ENCODE peak calls at places on chromosome 15, in four cellular contexts. S is activated gamma-delta T cell treated with Interleukin-2 at 50 U/mL for 16 hours; R is activated CD4-positive, alpha-beta T cell treated with anti-CD3 and anti-CD28 coated beads, Interleukin-2, amount 10 ng/mL, durations not matched to agents 7 days and 5 days; B is NCI-H2081 treated with DMSO at 0.1 percent for 48 hours. J is an unnamed sample.

GRCh38 chr15:99257107-99257750 is 5.9 kb downstream of the LRRC28 start:
- DNase-seq in B (no peak), R (no peak), S (no peak), J (no peak)

GRCh38 chr15:64732156-64732860 is 43.1 kb downstream of the RBPMS2 start:
- DNase-seq in S (no peak), R (no peak), B (no peak), J (no peak)

GRCh38 chr15:82951472-82952155 is 906 bp downstream of the HOMER2 start:
- DNase-seq in R (no peak), S (no peak), B (no peak), J (no peak)

GRCh38 chr15:48358229-48358641 is 27.0 kb downstream of the DUT start:
- DNase-seq in B (no peak), R (no peak), S (no peak), J (no peak)

GRCh38 chr15:85494035-85494793 is 113.8 kb downstream of the AKAP13 start:
- DNase-seq in B (no peak), R (no peak), S (no peak), J (no peak)

GRCh38 chr15:79918278-79918677 is 21.5 kb upstream of the MTHFS start:
- DNase-seq in S (no peak), R (no peak), B (no peak), J (no peak)

GRCh38 chr15:85000189-85000864 is 18.7 kb downstream of the PDE8A start:
- DNase-seq in S (no peak), R (no peak), B (no peak), J (no peak)

GRCh38 chr15:57969355-57969754 is 96.2 kb downstream of the ALDH1A2 start:
- DNase-seq in R (no peak), S (no peak), B (no peak), J (no peak)

GRCh38 chr15:66617137-66618090 is 51.6 kb upstream of the LCTL start:
- DNase-seq in S (no peak), R (no peak), B (no peak), J (no peak)

GRCh38 chr15:71638876-71639275 is 171.5 kb upstream of the NR2E3 start:
- DNase-seq in S (no peak), R (no peak), B (no peak), J (no peak)

GRCh38 chr15:99504071-99504822 is 61.5 kb upstream of the MEF2A start:
- DNase-seq in B (no peak), R (no peak), S (no peak), J (no peak)

GRCh38 chr15:52440414-52440813 is 88.3 kb downstream of the MYO5A start:
- DNase-seq in S (no peak), B (no peak), R (no peak), J (no peak)

GRCh38 chr15:71651750-71652186 is 158.6 kb upstream of the NR2E3 start:
- DNase-seq in S (no peak), R (peak; percentile 24), B (peak; percentile 15), J (no peak)

GRCh38 chr15:83846847-83847246 is 192.9 kb downstream of the ADAMTSL3 start:
- DNase-seq in B (no peak), R (no peak), S (no peak), J (no peak)

GRCh38 chr15:70892912-70893560 is 410 bp downstream of the LRRC49 start:
- DNase-seq in S (no peak), R (no peak), B (peak; percentile 18), J (peak; percentile 58)

GRCh38 chr15:52340093-52340492 is 44.5 kb upstream of the MYO5C start:
- DNase-seq in R (no peak), B (no peak), S (no peak), J (no peak)

GRCh38 chr15:80596521-80596976 is 98.6 kb upstream of the ABHD17C start:
- DNase-seq in B (no peak), S (no peak), R (no peak), J (no peak)

GRCh38 chr15:63492541-63493077 is 11.8 kb upstream of the USP3 start:
- DNase-seq in B (no peak), S (no peak), R (no peak), J (no peak)

GRCh38 chr15:91136386-91136923 is 36.4 kb downstream of the SV2B start:
- DNase-seq in S (no peak), R (no peak), B (no peak), J (no peak)

J was measured in NCI-H1417 treated with DMSO at 0.1 percent for 48 hours.